ENCODE peak calls at places on chromosomes 4 and X, in nine cellular contexts. E is GM23248; K is OCI-LY7; P is cardiac muscle cell; R is aorta; X is pancreas; Z is HCT116; W is right cardiac atrium; O is naive thymus-derived CD4-positive, alpha-beta T cell. J is an unnamed sample.

GRCh38 chr4:6619466-6620255 is 20.8 kb upstream of the MRFAP1 start:
- DNase-seq in O (no peak), R (peak; percentile 31), K (no peak), P (no peak), W (no peak), X (no peak), E (no peak), Z (no peak), J (no peak)

GRCh38 chrX:134631404-134632346 is 26.6 kb downstream of the PLAC1 start:
- DNase-seq in Z (no peak), E (peak; percentile 48), O (no peak), P (peak; percentile 86), W (no peak), X (no peak), K (no peak), R (no peak), J (no peak)

GRCh38 chr4:121155893-121156292 is 8.2 kb downstream of the TNIP3 start:
- DNase-seq in P (peak; percentile 88), E (peak; percentile 93), O (no peak), K (no peak), R (no peak), Z (no peak), X (no peak), W (no peak), J (peak; percentile 53)

GRCh38 chrX:14095702-14096101 is 66.0 kb upstream of the GEMIN8 start:
- DNase-seq in O (peak; percentile 16), E (peak; percentile 71), K (peak; percentile 62), P (peak; percentile 76), R (no peak), Z (peak; percentile 57), X (peak; percentile 15), W (peak; percentile 19), J (peak; percentile 34)

GRCh38 chrX:65926095-65927019 is 113.5 kb downstream of the VSIG4 start:
- DNase-seq in K (peak; percentile 17), O (peak; percentile 13), W (no peak), Z (no peak), P (no peak), R (no peak), E (no peak), X (no peak), J (no peak)

GRCh38 chr4:180640193-180640592 is 1603.0 kb upstream of the TENM3 start:
- DNase-seq in X (no peak), Z (no peak), W (no peak), K (no peak), O (no peak), P (no peak), E (no peak), R (no peak), J (no peak)

GRCh38 chr4:170336238-170336775 is 246.6 kb upstream of the AADAT start:
- DNase-seq in Z (no peak), K (no peak), W (no peak), O (no peak), R (no peak), P (no peak), E (no peak), X (no peak), J (no peak)

GRCh38 chrX:42530027-42530426 is 247.9 kb downstream of the PPP1R2C start:
- DNase-seq in E (peak; percentile 83), W (no peak), R (no peak), K (no peak), O (no peak), P (peak; percentile 62), X (no peak), Z (no peak), J (no peak)

GRCh38 chr4:159383569-159383934 is 280.7 kb downstream of the RAPGEF2 start:
- DNase-seq in Z (no peak), O (no peak), E (no peak), K (no peak), R (no peak), W (no peak), X (no peak), P (no peak), J (no peak)

GRCh38 chrX:130682990-130683389 is 220.0 kb downstream of the ENOX2 start:
- DNase-seq in Z (no peak), X (no peak), O (no peak), K (no peak), W (no peak), R (no peak), P (peak; percentile 9), E (peak; percentile 41), J (no peak)

GRCh38 chr4:67897686-67898085 is 13.9 kb upstream of the TMPRSS11D start:
- DNase-seq in O (no peak), W (no peak), K (no peak), P (no peak), X (no peak), R (no peak), E (no peak), Z (no peak), J (no peak)

GRCh38 chr4:41575207-41575606 is 37.2 kb downstream of the LIMCH1 start:
- DNase-seq in O (no peak), Z (no peak), R (no peak), W (no peak), K (no peak), P (peak; percentile 3), E (peak; percentile 24), X (no peak), J (no peak)

DNA sequence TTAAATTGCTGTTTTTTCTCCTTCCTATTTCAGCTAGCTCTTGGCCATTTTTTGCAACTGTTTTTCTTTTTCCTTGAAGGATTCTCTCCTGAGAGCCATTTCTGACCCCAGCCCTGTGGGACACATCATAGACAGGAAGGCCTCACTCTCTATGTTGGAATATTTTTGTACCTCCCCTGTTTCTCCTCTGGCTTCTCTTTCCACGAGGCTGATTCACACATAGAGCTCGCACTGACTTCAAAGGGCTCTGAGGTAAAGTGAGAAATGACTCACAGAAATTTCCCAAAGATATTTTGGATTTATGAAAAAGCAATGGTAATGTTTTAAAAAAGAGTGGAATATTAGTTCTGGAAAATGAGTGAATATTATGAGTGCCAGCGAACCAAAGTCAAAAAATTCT is 181.7 kb upstream of the IGFBP7 start:
- DNase-seq in W (no peak), Z (no peak), K (no peak), X (no peak), E (peak; percentile 27), P (no peak), R (no peak), O (no peak), J (no peak)
- H3K4me3 ChIP-seq in W (no peak overlapping the region), Z (no peak overlapping the region), K (no peak overlapping the region), X (no peak overlapping the region), E (no peak overlapping the region), P (no peak overlapping the region), R (no peak overlapping the region), O (no peak overlapping the region), J (no peak overlapping the region)

GRCh38 chr4:105025263-105026017 is 121.2 kb upstream of the TET2 start:
- DNase-seq in K (no peak), Z (no peak), R (no peak), P (no peak), E (no peak), O (no peak), X (no peak), W (no peak), J (no peak)
- H3K27ac ChIP-seq in K (no peak overlapping the region), Z (no peak overlapping the region), R (no peak overlapping the region), P (no peak overlapping the region), E (no peak overlapping the region), O (no peak overlapping the region), X (no peak overlapping the region), W (no peak overlapping the region), J (no peak overlapping the region)

DNA sequence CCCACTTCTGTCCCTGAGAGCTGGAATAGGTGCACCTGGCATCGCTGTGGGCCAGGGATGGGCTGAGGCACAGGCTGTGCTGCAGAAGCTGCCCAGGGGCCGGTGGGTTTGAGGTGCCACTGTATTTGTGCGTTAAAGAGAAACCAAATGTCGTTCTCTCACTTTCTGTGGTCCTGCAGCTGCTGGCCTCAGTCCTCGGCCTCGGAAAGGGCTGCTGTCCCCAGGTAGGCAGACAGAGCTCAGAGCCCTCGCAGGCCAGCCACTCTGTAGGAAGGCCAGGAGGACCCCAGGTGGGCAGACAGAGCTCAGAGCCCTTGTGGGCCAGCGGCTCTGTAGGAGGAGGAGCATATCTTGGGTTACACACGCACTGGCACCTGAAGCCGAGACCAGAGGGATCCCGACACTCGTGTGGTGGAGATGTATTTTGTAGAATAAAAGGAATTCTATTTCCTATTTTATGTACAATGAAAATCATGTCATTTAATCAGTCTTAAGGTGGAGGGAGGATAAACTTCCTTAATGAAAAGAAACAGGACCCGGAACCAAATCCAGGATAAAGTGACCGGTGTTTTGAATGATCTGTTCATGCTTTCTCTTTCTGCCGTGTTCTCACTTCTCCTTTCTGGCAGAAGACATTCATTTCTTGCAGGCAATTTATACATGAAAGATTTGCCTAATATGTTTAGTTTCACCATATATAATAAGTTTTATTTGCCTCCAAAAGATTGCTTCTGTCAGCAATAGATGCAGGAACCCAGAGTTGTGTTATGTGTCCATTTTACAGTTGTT is 54.4 kb upstream of the HGFAC start:
- DNase-seq in K (peak; percentile 71), X (no peak), W (no peak), P (no peak), Z (no peak), R (no peak), E (no peak), O (no peak), J (no peak)
- H3K4me3 ChIP-seq in K (peak overlapping the region; percentile 47), X (no peak overlapping the region), W (peak overlapping the region; percentile 7), P (no peak overlapping the region), Z (no peak overlapping the region), R (no peak overlapping the region), E (peak overlapping the region; percentile 69), O (no peak overlapping the region), J (peak overlapping the region; percentile 38)

DNA sequence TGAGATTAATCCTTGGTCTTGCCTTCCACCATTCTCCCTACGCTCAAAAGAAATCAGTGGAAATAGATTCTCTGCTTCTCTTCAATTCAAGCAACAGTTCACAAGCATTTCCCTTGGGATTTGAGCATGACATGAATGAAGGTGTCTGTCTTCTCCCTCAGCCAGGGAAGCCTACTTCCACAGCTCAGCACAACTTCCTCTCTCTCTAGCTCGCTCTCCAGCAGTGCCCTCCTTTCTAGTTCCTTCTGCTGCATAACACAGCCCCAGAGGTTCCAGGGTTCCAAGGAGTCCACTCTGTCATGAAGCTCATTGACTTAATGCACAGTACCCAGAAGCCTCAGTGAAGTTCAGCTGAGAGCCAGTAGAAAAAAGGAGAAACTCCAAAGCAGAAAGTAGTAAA is 81.3 kb downstream of the PLS3 start:
- DNase-seq in K (no peak), R (no peak), Z (no peak), E (no peak), O (no peak), P (peak; percentile 7), W (no peak), X (no peak), J (no peak)
- H3K27ac ChIP-seq in K (no peak overlapping the region), R (peak overlapping the region; percentile 42), Z (no peak overlapping the region), E (peak overlapping the region; percentile 45), O (no peak overlapping the region), P (peak overlapping the region; percentile 87), W (no peak overlapping the region), X (no peak overlapping the region), J (peak overlapping the region; percentile 33)

J was measured in SJSA1.